ENCODE peak calls at places on chromosome 12, in six cellular contexts. K is choroid plexus epithelial cell, T is neural progenitor cell, F is HepG2, V is mammary epithelial cell, R is BE2C. Q is an unnamed sample.

GRCh38 chr12:117486840-117487659 is 125.6 kb upstream of the NOS1 start:
- DNase-seq in K (no peak), F (no peak), T (no peak), R (no peak), V (no peak), Q (peak; percentile 1)

GRCh38 chr12:106722854-106723253 is 51.6 kb upstream of the RIC8B start:
- DNase-seq in T (peak; percentile 76), V (no peak), F (no peak), R (no peak), K (no peak), Q (no peak)

GRCh38 chr12:26680724-26681455 is 152.1 kb downstream of the ITPR2 start:
- DNase-seq in F (peak; percentile 83), K (peak; percentile 68), R (no peak), T (no peak), V (peak; percentile 9), Q (peak; percentile 39)

GRCh38 chr12:1616233-1617066 is 12.6 kb upstream of the WNT5B start:
- DNase-seq in K (no peak), F (no peak), V (peak; percentile 87), T (no peak), R (no peak), Q (peak; percentile 63)

GRCh38 chr12:15688202-15688736 is 100.9 kb downstream of the EPS8 start:
- DNase-seq in T (no peak), R (peak; percentile 9), V (no peak), F (no peak), K (peak; percentile 87), Q (no peak)

GRCh38 chr12:102958073-102958829 is 777 bp downstream of the ASCL1 start:
- DNase-seq in V (peak; percentile 25), F (no peak), T (peak; percentile 94), K (peak; percentile 31), R (peak; percentile 81), Q (peak; percentile 2)

GRCh38 chr12:3432176-3432742 is 58.7 kb upstream of the PRMT8 start:
- DNase-seq in F (peak; percentile 14), R (no peak), K (peak; percentile 4), T (peak; percentile 45), V (peak; percentile 16), Q (no peak)

GRCh38 chr12:54024127-54024526 is 4.1 kb upstream of the HOXC6 start:
- DNase-seq in F (no peak), T (peak; percentile 59), V (no peak), K (no peak), R (peak; percentile 56), Q (no peak)

GRCh38 chr12:10759657-10760056 is 36.5 kb upstream of the YBX3 start:
- DNase-seq in K (no peak), R (no peak), F (no peak), T (no peak), V (no peak), Q (no peak)

GRCh38 chr12:1995205-1995896 is 8.9 kb downstream of the DCP1B start:
- DNase-seq in K (no peak), R (no peak), V (no peak), F (no peak), T (no peak), Q (no peak)

GRCh38 chr12:124668602-124669001 is 101.2 kb upstream of the NCOR2 start:
- DNase-seq in V (no peak), T (no peak), R (no peak), K (no peak), F (no peak), Q (no peak)

DNA sequence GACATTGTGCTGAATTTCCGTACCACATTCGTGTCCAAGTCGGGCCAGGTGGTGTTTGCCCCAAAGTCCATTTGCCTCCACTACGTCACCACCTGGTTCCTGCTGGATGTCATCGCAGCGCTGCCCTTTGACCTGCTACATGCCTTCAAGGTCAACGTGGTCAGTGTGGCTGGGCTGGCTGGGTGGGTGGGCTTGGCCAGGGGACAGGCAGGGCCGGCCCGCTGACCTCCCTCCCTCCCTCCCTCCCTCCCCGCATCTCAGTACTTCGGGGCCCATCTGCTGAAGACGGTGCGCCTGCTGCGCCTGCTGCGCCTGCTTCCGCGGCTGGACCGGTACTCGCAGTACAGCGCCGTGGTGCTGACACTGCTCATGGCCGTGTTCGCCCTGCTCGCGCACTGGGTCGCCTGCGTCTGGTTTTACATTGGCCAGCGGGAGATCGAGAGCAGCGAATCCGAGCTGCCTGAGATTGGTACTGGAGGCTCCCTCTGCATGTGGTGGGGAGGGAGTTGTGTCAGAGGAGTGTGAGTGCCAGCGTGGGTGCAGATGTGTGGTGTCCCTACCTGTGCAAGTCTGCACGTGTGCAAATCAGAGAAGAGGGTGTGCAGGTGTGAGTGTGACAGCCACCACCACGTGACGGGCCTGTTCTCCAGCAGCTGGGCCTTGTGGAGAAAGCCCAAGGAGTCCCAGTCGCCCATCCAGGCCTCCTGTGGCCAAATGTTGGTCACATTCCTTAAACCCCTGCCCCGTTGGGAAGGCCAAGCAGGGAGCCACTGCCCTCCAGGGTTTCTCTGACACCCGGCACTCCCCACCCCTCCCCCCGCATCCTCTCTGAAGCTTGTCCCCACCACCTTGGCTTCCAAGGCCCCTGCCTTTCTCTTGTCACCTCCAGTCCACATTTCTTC is 5.3 kb downstream of the KCNH3 start:
- DNase-seq in R (no peak), T (no peak), K (peak; percentile 43), V (no peak), F (no peak), Q (no peak)
- H3K4me3 ChIP-seq in R (no peak overlapping the region), T (peak overlapping the region; percentile 33), K (no peak overlapping the region), V (no peak overlapping the region), F (no peak overlapping the region), Q (no peak overlapping the region)

GRCh38 chr12:96130396-96131059 is 63.6 kb upstream of the ELK3 start:
- DNase-seq in R (no peak), K (no peak), V (no peak), F (no peak), T (no peak), Q (no peak)

GRCh38 chr12:96131230-96131788 is 62.9 kb upstream of the ELK3 start:
- DNase-seq in V (no peak), T (no peak), K (no peak), F (no peak), R (no peak), Q (no peak)

GRCh38 chr12:96136129-96136528 is 58.0 kb upstream of the ELK3 start:
- DNase-seq in V (peak; percentile 36), R (no peak), F (no peak), T (no peak), K (peak; percentile 77), Q (peak; percentile 88)

GRCh38 chr12:96134200-96134599 is 60.0 kb upstream of the ELK3 start:
- DNase-seq in K (no peak), T (no peak), R (no peak), F (no peak), V (no peak), Q (no peak)

GRCh38 chr12:96132819-96133218 is 61.4 kb upstream of the ELK3 start:
- DNase-seq in T (no peak), F (peak; percentile 38), R (peak; percentile 41), V (no peak), K (no peak), Q (no peak)
- TF ChIP-seq CTCF in T (peak; percentile 25), F (peak; percentile 54), R (peak; percentile 58), V (peak; percentile 11), K (no peak), Q (no peak)

DNA sequence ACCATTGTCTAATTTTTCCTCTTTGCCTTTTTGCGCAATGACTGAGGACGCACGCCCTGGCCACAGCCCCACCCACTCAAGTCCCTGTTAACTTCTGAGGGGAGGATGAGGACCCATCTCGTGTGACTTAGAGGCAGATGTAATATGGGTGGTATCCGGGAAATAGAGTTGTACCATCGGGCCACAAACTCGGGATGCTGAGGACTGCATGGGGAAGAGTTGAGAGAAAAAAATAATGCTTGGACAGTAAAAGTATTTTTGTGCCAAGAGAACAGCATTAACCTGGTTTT is 263 bp downstream of the RAD9B start:
- DNase-seq in R (no peak), F (no peak), V (no peak), T (no peak), K (no peak), Q (no peak)
- H3K4me3 ChIP-seq in R (no peak overlapping the region), F (no peak overlapping the region), V (peak overlapping the region; percentile 1), T (no peak overlapping the region), K (peak overlapping the region; percentile 95), Q (peak overlapping the region; percentile 87)

DNA sequence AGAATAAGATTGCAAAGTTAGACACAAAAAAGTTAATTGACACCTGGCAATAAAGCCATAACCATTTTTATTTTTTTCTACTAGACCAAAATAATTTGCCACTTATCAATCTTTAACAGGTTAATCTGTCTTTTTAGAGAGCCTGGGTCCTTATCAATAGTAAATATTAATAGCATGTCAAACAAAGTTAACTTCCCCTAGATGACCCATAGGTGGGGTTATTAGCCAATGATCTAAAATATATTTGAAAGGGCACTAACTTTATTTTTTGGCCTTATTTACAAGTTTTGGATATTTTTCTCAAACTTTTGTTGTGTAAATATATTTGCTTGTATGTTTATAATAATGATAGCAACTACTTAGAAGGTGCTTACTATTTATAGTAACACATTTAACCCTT is 3.9 kb downstream of the ANKRD33 start:
- DNase-seq in T (no peak), F (no peak), V (no peak), R (no peak), K (peak; percentile 39), Q (no peak)
- TF ChIP-seq CTCF in T (peak; percentile 49), F (peak; percentile 17), V (peak; percentile 24), R (peak; percentile 44), K (peak; percentile 43), Q (peak; percentile 11)

GRCh38 chr12:6370994-6371754 is 4.2 kb downstream of the SCNN1A start:
- DNase-seq in F (peak; percentile 97), V (peak; percentile 95), K (peak; percentile 79), T (peak; percentile 81), R (no peak), Q (peak; percentile 50)
- H3K4me3 ChIP-seq in F (peak overlapping the region; percentile 31), V (peak overlapping the region; percentile 8), K (no peak overlapping the region), T (peak overlapping the region; percentile 27), R (no peak overlapping the region), Q (no peak overlapping the region)

DNA sequence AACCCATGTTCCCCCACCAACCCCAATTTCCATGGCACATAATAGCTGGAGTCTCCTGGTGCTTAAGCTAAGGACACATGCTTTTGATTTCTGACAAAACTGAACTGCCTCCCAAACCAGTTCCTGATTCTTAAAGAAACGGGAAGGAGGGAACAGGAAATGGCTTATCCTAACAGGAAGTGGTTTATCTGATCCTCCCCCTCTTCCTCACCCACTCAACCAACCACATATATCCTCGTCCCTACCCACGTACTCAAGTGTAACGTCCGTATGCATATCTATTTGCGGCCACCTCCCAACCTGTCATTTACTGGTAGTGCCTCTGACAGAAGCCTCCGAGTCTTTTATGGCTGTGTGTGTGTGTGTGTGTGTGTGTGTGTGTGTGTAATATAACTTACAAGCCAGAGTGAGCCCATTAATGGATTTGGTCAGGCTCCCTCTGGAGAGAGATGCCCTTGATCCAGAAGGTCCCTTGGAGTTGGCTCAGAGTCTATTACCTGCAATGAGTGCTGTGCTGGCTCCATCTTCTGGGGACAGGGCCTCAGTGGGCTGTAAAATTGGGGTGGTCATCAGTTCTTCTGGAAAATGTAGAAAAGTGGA is 7.7 kb downstream of the DAZAP2 start:
- DNase-seq in F (no peak), T (no peak), V (no peak), R (peak; percentile 26), K (peak; percentile 65), Q (no peak)
- TF ChIP-seq CTCF in F (peak; percentile 57), T (no peak), V (no peak), R (peak; percentile 45), K (peak; percentile 33), Q (peak; percentile 10)